ENCODE peak calls at places on chromosomes 16 and 17, in six cellular contexts. Y, E, D, T, V and M are unnamed samples. For H3K4me1, the result is how much of the 10 kb centered on the place peaks cover.

GRCh38 chr17:39114744-39115534 is 36.5 kb downstream of the PLXDC1 start:
- DNase-seq in V (peak), E (no peak), D (no peak), Y (no peak), T (no peak), M (no peak)

GRCh38 chr16:50265260-50265659 is 1.1 kb upstream of the ADCY7 start:
- DNase-seq in D (no peak), Y (no peak), V (no peak), T (no peak), E (no peak), M (no peak)

GRCh38 chr17:4908711-4909496 is 6.0 kb upstream of the CHRNE start:
- DNase-seq in V (peak), T (peak), D (peak), Y (peak), E (peak), M (peak)

GRCh38 chr17:21303441-21304065 is 19.0 kb downstream of the MAP2K3 start:
- DNase-seq in T (no peak), E (no peak), V (no peak), D (no peak), Y (no peak), M (no peak)

GRCh38 chr17:6162892-6163291 is 92.7 kb downstream of the WSCD1 start:
- DNase-seq in T (no peak), E (no peak), V (no peak), Y (no peak), D (no peak), M (no peak)

GRCh38 chr16:62277942-62278341 is 241.7 kb upstream of the CDH8 start:
- DNase-seq in E (no peak), Y (no peak), D (no peak), V (no peak), T (no peak), M (no peak)

GRCh38 chr17:44976198-44976597 is 8.1 kb upstream of the C1QL1 start:
- DNase-seq in T (no peak), V (no peak), D (no peak), Y (no peak), E (no peak), M (peak)

GRCh38 chr16:53952215-53953208 is 248.6 kb downstream of the FTO start:
- DNase-seq in E (no peak), T (no peak), D (no peak), V (no peak), Y (peak), M (no peak)

GRCh38 chr16:48526058-48526957 is 83.7 kb downstream of the N4BP1 start:
- DNase-seq in D (no peak), T (no peak), Y (peak), E (peak), V (no peak), M (no peak)

GRCh38 chr16:13931845-13932244 is 11.9 kb downstream of the ERCC4 start:
- DNase-seq in E (no peak), Y (no peak), D (no peak), V (no peak), T (no peak), M (no peak)

GRCh38 chr16:89317729-89318429 is 100.4 kb downstream of the ZNF778 start:
- DNase-seq in D (no peak), V (no peak), T (no peak), Y (no peak), E (no peak), M (no peak)

GRCh38 chr17:59811209-59811608 is 81.5 kb downstream of the TUBD1 start:
- DNase-seq in V (no peak), T (no peak), E (no peak), Y (peak), D (no peak), M (no peak)

GRCh38 chr16:9437115-9437514 is 345.7 kb downstream of the HAPSTR1 start:
- DNase-seq in D (no peak), E (no peak), V (no peak), T (no peak), Y (no peak), M (no peak)

GRCh38 chr16:88688013-88688778 is 1.9 kb upstream of the SNAI3 start:
- DNase-seq in E (no peak), Y (peak), V (no peak), D (no peak), T (no peak), M (peak)

GRCh38 chr16:54421220-54421619 is 134.6 kb upstream of the IRX3 start:
- DNase-seq in Y (no peak), E (no peak), T (no peak), D (no peak), V (no peak), M (no peak)

GRCh38 chr17:63500548-63501390 is 22.4 kb upstream of the KCNH6 start:
- DNase-seq in V (no peak), D (no peak), T (no peak), E (no peak), Y (no peak), M (peak)

GRCh38 chr17:76414334-76415295 is 30.2 kb downstream of the SPHK1 start:
- DNase-seq in T (no peak), E (no peak), D (no peak), V (peak), Y (peak), M (peak)

GRCh38 chr16:12845282-12845681 is 41.6 kb upstream of the CPPED1 start:
- DNase-seq in V (no peak), D (no peak), E (no peak), T (no peak), Y (no peak), M (no peak)

GRCh38 chr17:79965806-79966205 is 69.9 kb downstream of the TBC1D16 start:
- DNase-seq in T (peak), D (no peak), E (no peak), Y (no peak), V (peak), M (peak)

GRCh38 chr17:5362162-5362811 is 57.2 kb downstream of the NUP88 start:
- DNase-seq in V (no peak), D (no peak), E (peak), Y (no peak), T (no peak), M (no peak)

GRCh38 chr17:7883781-7884386 is 4.7 kb upstream of the CHD3 start:
- DNase-seq in Y (peak), V (no peak), E (no peak), D (no peak), T (no peak), M (no peak)
- H3K27ac ChIP-seq in Y (peak), V (peak), E (no peak), D (no peak), T (peak), M (no peak)

DNA sequence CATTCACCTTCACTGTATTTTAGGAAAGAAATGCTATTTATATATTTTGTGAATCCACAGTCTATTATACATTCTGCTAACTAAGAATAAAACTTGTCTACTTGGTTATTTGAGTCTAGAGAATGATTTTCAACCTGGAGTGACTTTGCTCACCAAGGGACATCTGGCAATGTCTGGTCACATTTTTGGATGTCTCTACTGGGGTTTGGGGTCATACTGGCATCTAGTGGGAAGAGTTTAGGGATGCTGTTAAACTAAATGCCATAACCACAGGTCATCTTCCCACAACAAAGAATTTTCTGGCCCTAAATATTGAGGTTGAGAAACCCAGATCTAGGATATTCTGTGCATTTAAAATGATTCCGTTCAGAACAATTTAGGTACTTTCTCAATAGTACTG is 26.0 kb downstream of the KCNJ16 start:
- DNase-seq in V (no peak), D (no peak), E (no peak), T (no peak), Y (no peak), M (no peak)
- H3K4me3 ChIP-seq in V (no peak), D (no peak), E (no peak), T (no peak), Y (no peak), M (no peak)

DNA sequence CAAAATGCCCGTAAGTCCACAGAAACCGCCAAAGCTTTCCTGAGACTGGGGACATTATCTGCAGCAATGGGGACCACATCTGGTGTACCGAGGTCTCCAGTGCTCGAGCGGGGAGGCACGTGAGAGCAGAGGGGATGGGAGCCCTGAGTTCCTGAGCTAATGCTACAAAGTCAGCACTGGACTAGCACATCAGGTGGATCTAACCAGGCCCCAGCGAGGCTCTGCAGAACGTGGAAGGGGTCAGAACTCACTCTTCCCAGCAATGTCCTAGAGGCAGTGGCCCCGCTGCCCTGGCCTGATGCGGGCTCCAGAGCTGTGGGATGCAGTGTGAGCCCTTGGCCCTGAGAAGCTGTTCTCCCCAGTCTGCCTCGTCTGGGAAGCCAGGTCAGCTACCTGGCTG is 39.9 kb upstream of the SLC38A10 start:
- DNase-seq in E (no peak), T (no peak), D (no peak), Y (no peak), V (no peak), M (no peak)
- H3K4me1 ChIP-seq in E (under half), T (under half), D (under half), Y (under half), V (under half), M (under half)

GRCh38 chr17:69424287-69425041 is 10.0 kb downstream of the MAP2K6 start:
- DNase-seq in V (no peak), E (no peak), D (no peak), Y (no peak), T (no peak), M (no peak)
- H3K27ac ChIP-seq in V (no peak), E (no peak), D (no peak), Y (no peak), T (no peak), M (no peak)

DNA sequence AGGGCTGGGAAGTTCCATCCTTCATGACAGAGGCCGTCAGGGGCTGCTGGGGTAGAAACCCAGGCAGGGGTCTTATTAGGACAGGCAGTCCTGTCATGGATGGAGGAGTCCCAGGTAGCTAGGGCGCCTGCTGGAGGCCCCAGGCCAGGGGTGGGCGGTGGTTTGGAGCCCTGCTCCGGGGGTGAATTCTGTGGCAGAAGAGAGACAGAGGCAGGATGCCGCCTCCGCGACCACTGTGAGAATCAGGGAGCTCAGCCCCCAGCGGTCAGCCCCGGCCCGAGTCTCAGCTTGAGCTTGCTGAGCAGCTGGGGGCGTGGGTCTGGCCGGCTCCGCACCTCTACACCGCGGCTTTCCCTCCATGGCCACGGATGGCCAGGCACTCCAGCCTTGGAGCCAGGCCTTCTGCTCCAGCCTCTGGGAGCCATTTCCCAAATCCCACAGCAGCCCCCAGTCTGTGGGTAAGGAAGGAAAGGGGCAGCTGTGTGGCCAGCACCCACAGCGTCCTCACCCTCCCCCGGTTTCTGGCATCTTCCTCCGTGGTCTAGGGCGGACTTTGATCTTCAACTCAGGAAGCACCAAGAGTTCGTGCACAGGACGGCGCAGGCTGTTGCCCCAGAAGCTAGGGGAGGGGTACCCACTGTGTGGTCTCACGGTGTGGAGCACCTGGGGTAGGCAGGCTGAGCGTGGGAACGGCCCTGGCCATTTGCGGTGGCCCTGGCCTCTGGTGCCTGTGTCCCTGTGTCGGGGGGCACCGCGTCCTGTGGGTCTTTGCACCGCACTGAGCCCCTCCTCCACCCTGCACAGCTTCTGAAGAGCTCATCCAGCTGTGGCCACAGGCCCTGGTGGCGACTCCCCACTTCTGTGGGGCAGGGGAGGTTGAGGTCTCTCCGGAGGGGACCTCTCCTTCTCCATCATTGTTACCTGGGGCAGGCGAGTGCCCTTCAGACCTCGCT is 14.1 kb downstream of the CD7 start:
- DNase-seq in V (no peak), D (no peak), T (no peak), Y (no peak), E (no peak), M (peak)
- H3K4me3 ChIP-seq in V (no peak), D (no peak), T (no peak), Y (no peak), E (no peak), M (no peak)